ENCODE peak calls at places on chromosomes 3 and 15, in seven cellular contexts. Z is AG09309; J is NB4; D is CD8-positive, alpha-beta T cell; S is transverse colon; G is fibroblast of mammary gland; Y is lung. R is an unnamed sample.

GRCh38 chr15:99732268-99732641 is 982 bp downstream of the LYSMD4 start:
- DNase-seq in Z (no peak), J (no peak), D (no peak), S (no peak), G (peak), Y (no peak), R (peak)

GRCh38 chr3:122789585-122790273 is 3.9 kb downstream of the HSPBAP1 start:
- DNase-seq in Z (no peak), J (no peak), D (no peak), S (no peak), G (no peak), Y (no peak), R (no peak)

GRCh38 chr3:71423151-71423906 is 160.2 kb downstream of the FOXP1 start:
- DNase-seq in Z (no peak), J (no peak), D (no peak), S (no peak), G (peak), Y (no peak), R (peak)

GRCh38 chr15:67085818-67086649 is 20.6 kb downstream of the SMAD3 start:
- DNase-seq in Z (peak), J (peak), D (no peak), S (no peak), G (peak), Y (no peak), R (peak)

GRCh38 chr15:73467758-73468157 is 24.8 kb downstream of the REC114 start:
- DNase-seq in Z (no peak), J (no peak), D (no peak), S (no peak), G (no peak), Y (no peak), R (no peak)

GRCh38 chr3:127822166-127822835 is at the start of gene MGLL:
- DNase-seq in Z (no peak), J (no peak), D (no peak), S (peak), G (peak), Y (no peak), R (peak)

GRCh38 chr15:22903961-22904534 is 65.6 kb downstream of the NIPA2 start:
- DNase-seq in Z (no peak), J (no peak), D (no peak), S (peak), G (no peak), Y (no peak), R (no peak)

GRCh38 chr15:25675396-25675795 is 187.7 kb downstream of the ATP10A start:
- DNase-seq in Z (no peak), J (no peak), D (no peak), S (no peak), G (no peak), Y (no peak), R (no peak)

GRCh38 chr3:184361932-184362667 is 590 bp downstream of the POLR2H start:
- DNase-seq in Z (no peak), J (peak), D (peak), S (peak), G (peak), Y (peak), R (no peak)

GRCh38 chr15:52143862-52144261 is 31.3 kb upstream of the BCL2L10 start:
- DNase-seq in Z (peak), J (peak), D (no peak), S (no peak), G (peak), Y (no peak), R (peak)

GRCh38 chr3:148379763-148380162 is 317.9 kb upstream of the AGTR1 start:
- DNase-seq in Z (peak), J (peak), D (no peak), S (no peak), G (peak), Y (no peak), R (peak)

GRCh38 chr15:29682781-29683180 is 139.5 kb downstream of the TJP1 start:
- DNase-seq in Z (no peak), J (no peak), D (no peak), S (no peak), G (peak), Y (no peak), R (peak)

GRCh38 chr15:52414936-52415335 is 113.7 kb downstream of the MYO5A start:
- DNase-seq in Z (no peak), J (no peak), D (no peak), S (no peak), G (no peak), Y (no peak), R (no peak)

GRCh38 chr3:168168743-168169142 is 73.0 kb upstream of the GOLIM4 start:
- DNase-seq in Z (no peak), J (no peak), D (no peak), S (no peak), G (no peak), Y (no peak), R (no peak)

GRCh38 chr3:71570453-71571038 is 13.0 kb downstream of the FOXP1 start:
- DNase-seq in Z (no peak), J (no peak), D (no peak), S (no peak), G (no peak), Y (no peak), R (peak)

GRCh38 chr3:105304487-105304886 is 62.2 kb upstream of the ALCAM start:
- DNase-seq in Z (no peak), J (no peak), D (no peak), S (no peak), G (no peak), Y (no peak), R (peak)

GRCh38 chr3:46276497-46277099 is 34.3 kb downstream of the CCR3 start:
- DNase-seq in Z (no peak), J (peak), D (peak), S (peak), G (no peak), Y (peak), R (no peak)

GRCh38 chr3:196997311-196997710 is 28.7 kb upstream of the PIGZ start:
- DNase-seq in Z (no peak), J (no peak), D (no peak), S (no peak), G (no peak), Y (no peak), R (no peak)

GRCh38 chr3:61830111-61830400 is 268.7 kb downstream of the PTPRG start:
- DNase-seq in Z (no peak), J (no peak), D (no peak), S (no peak), G (peak), Y (no peak), R (peak)

GRCh38 chr15:61827131-61827530 is 233.1 kb downstream of the VPS13C start:
- DNase-seq in Z (no peak), J (no peak), D (no peak), S (no peak), G (no peak), Y (no peak), R (no peak)

GRCh38 chr15:63677778-63678177 is 80.6 kb downstream of the FBXL22 start:
- DNase-seq in Z (no peak), J (no peak), D (no peak), S (peak), G (no peak), Y (peak), R (no peak)

GRCh38 chr3:136334209-136334608 is 84.1 kb downstream of the PCCB start:
- DNase-seq in Z (no peak), J (no peak), D (no peak), S (no peak), G (peak), Y (no peak), R (no peak)

GRCh38 chr3:23966308-23966707 is 21.2 kb downstream of the NR1D2 start:
- DNase-seq in Z (no peak), J (no peak), D (no peak), S (no peak), G (peak), Y (no peak), R (peak)

GRCh38 chr15:38941399-38941953 is 376.9 kb upstream of the RASGRP1 start:
- DNase-seq in Z (no peak), J (no peak), D (no peak), S (no peak), G (peak), Y (no peak), R (no peak)

GRCh38 chr15:70347766-70348558 is 250.2 kb upstream of the TLE3 start:
- DNase-seq in Z (no peak), J (peak), D (no peak), S (no peak), G (no peak), Y (no peak), R (no peak)

GRCh38 chr3:171772427-171773056 is 37.7 kb downstream of the PLD1 start:
- DNase-seq in Z (no peak), J (peak), D (no peak), S (peak), G (peak), Y (peak), R (peak)

GRCh38 chr15:35293353-35294130 is 208.4 kb upstream of the NANOGP8 start:
- DNase-seq in Z (peak), J (peak), D (no peak), S (no peak), G (peak), Y (no peak), R (peak)

GRCh38 chr3:55729546-55729945 is 242.4 kb upstream of the WNT5A start:
- DNase-seq in Z (no peak), J (no peak), D (no peak), S (no peak), G (no peak), Y (no peak), R (no peak)

GRCh38 chr3:183764854-183765731 is 60.3 kb downstream of the MAP6D1 start:
- DNase-seq in Z (no peak), J (no peak), D (no peak), S (peak), G (peak), Y (peak), R (peak)

GRCh38 chr3:185270262-185270955 is 16.6 kb upstream of the EHHADH start:
- DNase-seq in Z (no peak), J (peak), D (no peak), S (peak), G (peak), Y (no peak), R (peak)

DNA sequence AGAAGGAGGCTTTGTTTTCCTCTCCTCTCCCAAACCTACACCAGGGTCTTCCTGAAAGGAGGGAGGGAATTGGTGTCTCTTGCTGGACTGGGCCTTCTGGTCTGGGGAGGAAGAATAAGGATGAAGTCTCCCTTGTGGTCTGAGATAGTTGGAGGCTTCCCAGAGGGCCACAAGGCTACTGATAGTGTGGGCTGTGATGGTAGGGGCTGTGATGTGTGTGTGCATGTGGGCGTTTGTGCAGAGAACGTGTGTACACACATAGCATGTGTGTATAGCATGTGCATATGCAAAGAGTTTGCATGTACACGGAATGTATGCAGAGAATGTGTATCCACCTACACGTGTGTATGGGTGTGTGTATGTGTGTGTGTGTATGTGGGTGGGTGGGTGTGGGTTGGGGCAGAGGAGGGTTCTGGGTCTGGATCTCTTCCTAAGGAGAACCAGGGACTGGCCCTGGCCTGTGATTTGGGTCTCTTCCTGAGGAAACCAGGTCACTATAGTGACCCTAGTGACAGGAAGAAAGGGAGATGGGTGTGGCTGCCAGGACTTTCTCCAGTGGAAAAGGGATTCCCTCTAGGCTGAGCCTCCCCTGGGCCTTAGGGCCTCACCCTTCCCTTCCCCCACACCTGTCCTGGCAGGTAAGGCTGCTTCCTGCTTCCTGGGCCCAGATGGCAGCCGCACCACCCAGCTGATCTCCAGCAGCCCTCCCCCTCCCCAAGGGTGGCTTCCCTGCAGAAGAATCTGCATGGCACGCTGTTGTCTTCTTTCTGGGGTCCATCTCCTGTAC is 1.7 kb downstream of the FLNB start:
- DNase-seq in Z (no peak), J (no peak), D (no peak), S (peak), G (no peak), Y (peak), R (no peak)
- H3K4me3 ChIP-seq in Z (peak), J (peak), D (peak), S (peak), G (peak), Y (peak), R (peak)

DNA sequence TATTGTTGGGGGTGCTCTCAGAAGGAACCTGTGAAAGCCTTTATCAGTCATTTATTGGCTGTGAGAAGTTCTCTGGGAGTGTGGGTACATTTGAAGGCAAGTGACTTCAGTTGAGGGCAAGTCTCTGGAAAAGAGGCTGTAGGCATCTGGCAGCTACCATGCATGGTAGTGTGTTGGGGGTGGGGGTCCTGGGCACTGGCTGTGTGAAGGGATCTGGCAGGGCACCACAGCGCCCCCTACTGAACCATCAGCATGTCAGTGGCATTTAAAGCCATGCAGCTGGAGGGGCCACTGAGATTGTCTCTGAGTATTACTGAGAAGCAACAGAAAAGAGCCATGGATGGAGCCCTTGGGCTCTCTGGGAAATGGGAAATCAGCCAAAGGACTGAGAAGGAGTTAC is 30.6 kb downstream of the CRTAP start:
- DNase-seq in Z (no peak), J (peak), D (no peak), S (no peak), G (no peak), Y (no peak), R (no peak)
- TF ChIP-seq CTCF in Z (peak), J (peak), D (peak), S (no peak), G (peak), Y (no peak), R (peak)

DNA sequence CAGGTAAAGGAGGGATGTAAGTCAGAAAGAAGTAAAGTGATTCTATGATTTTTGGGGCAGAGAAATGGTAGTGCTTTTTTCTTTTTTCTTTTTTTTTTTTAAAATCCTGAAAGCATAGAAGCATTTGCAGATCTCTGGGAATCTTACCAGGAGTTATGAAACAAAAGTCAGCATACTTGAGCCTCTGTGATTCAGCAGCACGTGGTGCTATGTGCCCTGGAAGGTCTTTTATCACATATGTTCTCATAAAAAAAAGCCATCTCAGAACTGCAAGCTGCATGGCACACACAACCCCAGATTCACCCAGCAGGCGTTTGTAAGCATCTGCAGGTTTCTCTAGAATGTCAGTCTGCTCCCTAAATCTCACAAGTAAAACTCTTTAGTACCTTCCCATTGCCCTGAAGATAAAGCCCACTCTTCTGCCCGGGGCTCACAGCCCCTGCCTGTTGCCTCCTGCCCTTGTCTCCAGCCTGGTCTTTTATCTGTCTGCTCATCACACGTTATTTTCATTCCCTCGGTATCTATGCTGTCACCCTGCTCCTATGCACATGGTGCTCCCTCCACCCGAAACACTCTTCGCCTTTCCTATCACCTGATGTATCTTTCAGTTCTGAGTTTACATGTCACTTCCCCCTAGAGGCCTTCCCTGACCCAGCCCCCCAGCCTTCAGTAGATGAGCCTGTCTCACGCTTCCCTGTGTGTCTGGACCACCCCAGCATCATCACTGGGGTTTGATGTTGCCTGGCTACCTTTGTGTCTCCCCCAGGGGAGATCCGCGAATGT is 72.4 kb downstream of the CHDH start:
- DNase-seq in Z (peak), J (no peak), D (no peak), S (no peak), G (peak), Y (no peak), R (peak)
- H3K4me3 ChIP-seq in Z (no peak), J (no peak), D (no peak), S (no peak), G (no peak), Y (no peak), R (no peak)

DNA sequence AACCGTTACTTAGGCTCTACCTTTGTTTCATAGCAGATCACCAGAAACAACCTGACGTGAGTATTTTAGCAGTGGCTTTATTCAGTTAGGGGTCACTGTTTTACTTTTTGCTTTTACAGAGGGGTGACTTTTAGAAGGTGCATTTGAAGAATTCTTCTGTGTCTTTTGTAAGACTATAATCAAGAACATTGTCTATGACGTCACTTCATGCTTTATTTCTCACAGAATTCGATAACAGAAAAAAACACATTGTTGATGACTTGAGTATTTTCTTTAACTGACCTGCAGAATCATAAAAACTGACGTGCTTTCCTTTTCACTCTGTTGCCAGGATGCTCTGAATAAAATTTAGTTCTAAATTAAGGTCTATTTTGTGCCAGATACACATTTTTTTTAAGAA is 244.5 kb downstream of the SLC9A9 start:
- DNase-seq in Z (no peak), J (no peak), D (no peak), S (no peak), G (no peak), Y (no peak), R (no peak)
- TF ChIP-seq CTCF in Z (no peak), J (no peak), D (no peak), S (no peak), G (no peak), Y (no peak), R (no peak)

DNA sequence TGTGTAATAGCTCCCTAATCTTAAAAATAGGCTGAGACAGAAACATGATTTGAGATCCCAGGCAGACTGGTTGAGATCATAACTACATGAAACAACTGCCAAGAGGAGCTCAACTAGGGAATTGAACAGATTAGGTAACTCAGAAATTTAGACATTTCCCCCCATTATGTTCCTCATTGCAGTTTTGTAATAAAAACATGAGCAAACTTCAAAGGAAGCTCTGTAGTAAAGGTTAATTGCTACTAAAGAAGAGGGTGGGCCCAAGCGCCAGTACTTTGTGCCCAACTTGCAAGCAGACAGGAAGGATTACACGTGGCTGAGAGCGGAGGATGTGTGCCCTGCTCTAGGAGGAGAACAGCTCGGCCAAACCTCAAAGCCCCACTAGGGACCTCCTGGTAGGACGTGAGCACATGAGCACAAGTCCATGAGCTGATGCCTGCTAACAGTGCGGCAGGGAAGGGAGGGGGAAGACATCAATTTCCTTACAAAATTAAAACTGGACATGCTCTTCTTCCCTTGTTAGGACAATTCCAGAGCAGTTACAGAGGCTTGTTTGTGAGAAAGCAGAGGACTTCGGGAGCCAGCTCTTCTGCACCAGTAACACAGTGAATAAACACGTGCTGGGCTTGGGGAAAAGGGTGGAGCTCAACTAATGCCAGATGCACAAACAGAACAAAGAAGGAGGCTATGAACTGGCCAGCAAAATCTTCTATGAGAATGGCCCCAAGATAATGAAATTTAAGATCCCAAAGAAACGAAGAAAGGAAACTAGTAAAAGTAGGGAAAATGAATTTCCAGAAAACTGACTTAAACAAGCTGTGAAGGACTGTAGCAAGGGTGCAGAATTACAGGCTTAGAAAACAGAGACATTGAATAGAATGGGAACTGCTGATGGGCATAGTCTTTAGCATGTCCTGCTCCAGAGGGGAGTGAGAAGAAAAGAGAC is 275.5 kb downstream of the MECOM start:
- DNase-seq in Z (no peak), J (peak), D (no peak), S (peak), G (peak), Y (peak), R (peak)
- H3K4me3 ChIP-seq in Z (no peak), J (no peak), D (no peak), S (no peak), G (no peak), Y (no peak), R (no peak)

DNA sequence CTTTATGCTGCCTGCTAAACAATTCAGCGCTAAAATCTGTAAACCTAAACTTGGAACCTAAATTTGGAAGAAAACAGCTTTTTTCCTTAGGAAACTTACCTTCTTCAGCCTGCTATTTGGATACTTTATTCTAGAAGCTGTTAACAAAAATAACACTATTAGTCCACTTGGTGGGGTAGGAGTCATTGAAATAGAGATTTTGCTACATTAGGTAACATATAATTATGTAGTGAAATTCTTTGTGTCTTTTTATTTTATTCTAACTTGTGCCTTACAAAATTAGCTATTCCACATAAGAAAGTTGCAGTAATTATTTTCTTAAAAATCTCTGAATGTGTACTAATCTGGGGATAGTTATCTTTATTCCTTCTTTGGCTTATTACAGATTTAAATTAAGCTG is 360.4 kb upstream of the ROBO2 start:
- DNase-seq in Z (no peak), J (no peak), D (no peak), S (no peak), G (no peak), Y (no peak), R (no peak)
- TF ChIP-seq CTCF in Z (no peak), J (no peak), D (no peak), S (no peak), G (no peak), Y (no peak), R (no peak)